ENCODE peak calls at places on chromosomes 7 and 10, in five cellular contexts. P, R, B, O and F are unnamed samples.
A peak's percentile ranks its signal among the peaks of the same experiment; 100 is the strongest.

GRCh38 chr10:20614911-20615310 is 282.2 kb downstream of the NEBL start:
- DNase-seq in P (no peak), R (no peak), O (no peak), B (peak; percentile 34), F (peak; percentile 74)

GRCh38 chr7:92680458-92680857 is 90.3 kb upstream of the FAM133B start:
- DNase-seq in B (no peak), P (no peak), O (peak; percentile 14), R (no peak), F (no peak)

GRCh38 chr7:18458830-18459229 is 36.7 kb upstream of the HDAC9 start:
- DNase-seq in P (no peak), R (no peak), O (no peak), B (no peak), F (no peak)

GRCh38 chr7:13411641-13412040 is 577.8 kb downstream of the ETV1 start:
- DNase-seq in P (no peak), B (no peak), O (no peak), R (no peak), F (no peak)

GRCh38 chr10:132448248-132448731 is 51.3 kb downstream of the PWWP2B start:
- DNase-seq in R (peak; percentile 70), O (peak; percentile 77), P (no peak), B (no peak), F (peak; percentile 92)

GRCh38 chr7:100888529-100888987 is 957 bp downstream of the UFSP1 start:
- DNase-seq in P (no peak), R (no peak), O (no peak), B (no peak), F (no peak)

GRCh38 chr7:134891262-134892001 is 94.9 kb upstream of the AGBL3 start:
- DNase-seq in O (peak; percentile 85), B (peak; percentile 25), P (peak; percentile 61), R (peak; percentile 88), F (peak; percentile 77)

GRCh38 chr10:47050618-47051455 is 139.6 kb downstream of the PTPN20 start:
- DNase-seq in P (no peak), O (no peak), B (no peak), R (no peak), F (peak; percentile 30)

GRCh38 chr7:133512560-133512959 is 259.7 kb downstream of the EXOC4 start:
- DNase-seq in B (no peak), P (no peak), R (peak; percentile 78), O (no peak), F (no peak)

GRCh38 chr10:63464402-63465292 is 1.1 kb downstream of the JMJD1C start:
- DNase-seq in R (no peak), B (no peak), P (no peak), O (peak; percentile 44), F (no peak)

GRCh38 chr10:63468947-63469346 is 3.2 kb upstream of the JMJD1C start:
- DNase-seq in O (no peak), R (no peak), P (no peak), B (no peak), F (no peak)

GRCh38 chr10:63467833-63468232 is 2.1 kb upstream of the JMJD1C start:
- DNase-seq in B (no peak), R (no peak), P (no peak), O (no peak), F (no peak)

GRCh38 chr10:63465293-63466167 is at the start of gene JMJD1C:
- DNase-seq in O (peak; percentile 76), P (peak; percentile 87), R (peak; percentile 88), B (peak; percentile 63), F (peak; percentile 89)

GRCh38 chr10:63466168-63466935 is 575 bp upstream of the JMJD1C start:
- DNase-seq in P (no peak), B (no peak), O (peak; percentile 51), R (peak; percentile 78), F (peak; percentile 62)
- H2BK12ac ChIP-seq in P (no peak overlapping the region), B (no peak overlapping the region), O (peak overlapping the region; percentile 45), R (no peak overlapping the region), F (no peak overlapping the region)

DNA sequence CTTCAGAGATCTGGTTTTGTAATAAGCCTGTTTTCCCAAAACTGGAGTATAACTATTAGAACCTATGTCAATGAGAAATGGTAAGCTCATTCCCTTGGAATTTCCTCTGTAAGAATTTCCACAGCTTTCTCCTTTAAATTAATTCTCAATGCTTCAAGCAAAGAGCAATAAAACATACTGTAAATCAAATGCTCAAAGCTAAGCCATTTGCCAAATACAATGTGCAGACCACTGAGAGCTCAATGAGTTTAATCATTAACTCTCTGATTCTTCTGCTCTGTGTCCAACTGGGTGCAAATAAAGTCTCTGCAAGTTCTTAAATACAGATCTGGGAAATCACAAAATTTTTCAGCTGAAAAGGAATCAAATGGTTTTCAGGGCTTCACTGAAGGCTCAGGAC is 227.6 kb upstream of the IMMP2L start:
- DNase-seq in P (no peak), R (no peak), O (no peak), B (no peak), F (no peak)
- H2BK120ac ChIP-seq in P (no peak overlapping the region), R (no peak overlapping the region), O (no peak overlapping the region), B (no peak overlapping the region), F (no peak overlapping the region)

GRCh38 chr7:159269745-159270144 is 125.1 kb upstream of the VIPR2 start:
- DNase-seq in B (no peak), P (no peak), O (no peak), R (no peak), F (no peak)
- H3K9me3 ChIP-seq in B (peaks cover 45% of the 10 kb centered on the region), P (peaks cover 14% of the 10 kb centered on the region), O (peaks cover 18% of the 10 kb centered on the region), R (peaks cover 33% of the 10 kb centered on the region), F (peaks cover 7% of the 10 kb centered on the region)

GRCh38 chr10:52853704-52854103 is 81.1 kb upstream of the MBL2 start:
- DNase-seq in P (no peak), O (no peak), R (no peak), B (no peak), F (no peak)
- H2BK12ac ChIP-seq in P (no peak overlapping the region), O (no peak overlapping the region), R (no peak overlapping the region), B (no peak overlapping the region), F (no peak overlapping the region)

GRCh38 chr7:155090647-155091046 is 20.5 kb downstream of the HTR5A start:
- DNase-seq in O (no peak), P (no peak), B (no peak), R (no peak), F (no peak)
- H2BK120ac ChIP-seq in O (no peak overlapping the region), P (no peak overlapping the region), B (no peak overlapping the region), R (no peak overlapping the region), F (no peak overlapping the region)

GRCh38 chr7:155124706-155125105 is 54.6 kb downstream of the HTR5A start:
- DNase-seq in O (no peak), R (no peak), P (no peak), B (no peak), F (no peak)

GRCh38 chr7:155122831-155123230 is 52.7 kb downstream of the HTR5A start:
- DNase-seq in P (no peak), O (no peak), R (no peak), B (no peak), F (no peak)

GRCh38 chr7:155123413-155123812 is 53.3 kb downstream of the HTR5A start:
- DNase-seq in B (no peak), O (no peak), R (no peak), P (no peak), F (no peak)

GRCh38 chr7:155119801-155120382 is 49.8 kb downstream of the HTR5A start:
- DNase-seq in O (no peak), P (no peak), R (no peak), B (no peak), F (no peak)

DNA sequence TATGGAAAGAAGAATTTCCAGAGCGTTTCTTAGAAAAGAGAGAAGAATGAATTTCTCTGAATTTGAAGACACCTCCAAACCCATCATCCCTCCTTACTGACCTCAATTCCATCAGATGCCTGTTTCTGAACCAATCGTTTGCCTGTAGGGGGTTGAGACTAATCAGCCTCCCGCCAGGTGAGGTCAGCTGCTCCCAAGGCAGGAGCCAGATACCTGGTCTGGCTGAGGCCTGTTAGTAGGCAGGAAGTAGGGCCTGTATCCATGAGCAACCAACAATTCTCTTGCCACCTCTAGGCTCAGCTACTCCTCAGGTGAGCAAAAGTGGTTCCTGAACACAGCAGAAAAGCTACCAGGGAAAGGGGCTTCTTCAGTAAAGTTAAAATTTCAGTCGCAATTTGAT is 50.3 kb downstream of the HTR5A start:
- DNase-seq in P (no peak), R (no peak), O (no peak), B (no peak), F (no peak)
- H3K9me3 ChIP-seq in P (peaks cover 5% of the 10 kb centered on the region), R (peaks cover 16% of the 10 kb centered on the region), O (peaks cover 21% of the 10 kb centered on the region), B (peaks cover 3% of the 10 kb centered on the region), F (no peaks in the 10 kb centered on the region)

DNA sequence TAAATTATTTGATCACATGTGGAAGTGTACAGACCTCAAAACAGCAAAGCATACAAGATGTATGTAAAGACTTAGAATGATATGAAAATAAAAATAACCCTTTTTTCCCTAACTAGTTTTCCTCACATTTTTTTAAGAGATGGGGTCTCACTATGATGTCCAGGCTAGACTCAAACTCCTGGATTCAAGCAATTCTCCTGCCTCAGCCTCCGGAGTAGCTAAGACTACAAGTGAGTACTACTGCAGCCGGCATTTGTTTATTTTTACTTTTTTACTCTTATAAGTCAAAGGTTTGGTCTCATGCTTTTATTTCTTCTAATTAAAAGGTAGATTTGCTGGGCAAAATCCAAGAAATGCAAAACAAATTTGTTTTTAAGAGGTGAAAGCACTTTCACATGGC is 124.4 kb upstream of the ASAH2 start:
- DNase-seq in B (no peak), O (no peak), P (no peak), R (no peak), F (no peak)
- H2BK12ac ChIP-seq in B (no peak overlapping the region), O (no peak overlapping the region), P (no peak overlapping the region), R (no peak overlapping the region), F (no peak overlapping the region)

DNA sequence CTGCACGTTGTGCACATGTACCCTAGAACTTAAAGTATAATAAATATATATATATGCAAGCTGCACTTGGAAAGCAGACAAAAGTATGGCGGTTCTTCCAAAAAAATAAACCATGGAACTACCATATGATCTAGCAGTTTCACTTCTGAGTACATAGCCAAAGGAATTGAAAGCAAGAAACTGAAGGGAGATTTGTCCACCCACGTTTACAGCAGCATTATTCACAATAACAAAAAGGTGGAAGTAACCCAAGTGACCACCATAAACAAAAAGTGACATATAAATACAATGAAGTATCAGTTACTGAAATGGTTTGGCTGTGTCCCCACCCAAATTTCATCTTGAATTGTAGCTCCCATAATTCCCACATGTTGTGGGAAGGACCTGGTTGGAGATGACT is 525.3 kb upstream of the CELF2 start:
- DNase-seq in O (no peak), B (no peak), P (no peak), R (no peak), F (no peak)
- H2BK120ac ChIP-seq in O (no peak overlapping the region), B (no peak overlapping the region), P (no peak overlapping the region), R (no peak overlapping the region), F (no peak overlapping the region)